ENCODE peak calls at places on chromosomes 11 and 22, in six cellular contexts. One of them, this sample, is unnamed.
A peak's percentile ranks its signal among the peaks of the same experiment; 100 is the strongest.

GRCh38 chr11:115924744-115925567 is 420.7 kb upstream of the CADM1 start:
- DNase-seq in Caco-2: no peak
- DNase-seq in A673: no peak
- DNase-seq in neuronal stem cell: no peak
- DNase-seq in GM23248: no peak
- DNase-seq in PC-3: no peak
- DNase-seq in this sample: peak; percentile 26

GRCh38 chr11:46611526-46612304 is 5.3 kb downstream of the HARBI1 start:
- DNase-seq in Caco-2: no peak
- DNase-seq in A673: no peak
- DNase-seq in neuronal stem cell: no peak
- DNase-seq in GM23248: no peak
- DNase-seq in PC-3: no peak
- DNase-seq in this sample: no peak

GRCh38 chr22:25388866-25389540 is 169.6 kb downstream of the CRYBB2 start:
- DNase-seq in Caco-2: no peak
- DNase-seq in A673: no peak
- DNase-seq in neuronal stem cell: no peak
- DNase-seq in GM23248: no peak
- DNase-seq in PC-3: no peak
- DNase-seq in this sample: no peak

GRCh38 chr22:41290262-41291221 is 4.6 kb upstream of the RANGAP1 start:
- DNase-seq in Caco-2: peak; percentile 65
- DNase-seq in A673: peak; percentile 47
- DNase-seq in neuronal stem cell: peak; percentile 40
- DNase-seq in GM23248: peak; percentile 80
- DNase-seq in PC-3: peak; percentile 81
- DNase-seq in this sample: peak; percentile 89

GRCh38 chr11:43282607-43283440 is 29.0 kb upstream of the API5 start:
- DNase-seq in Caco-2: peak; percentile 46
- DNase-seq in A673: peak; percentile 84
- DNase-seq in neuronal stem cell: peak; percentile 51
- DNase-seq in GM23248: peak; percentile 52
- DNase-seq in PC-3: peak; percentile 53
- DNase-seq in this sample: peak; percentile 26

GRCh38 chr11:876550-876949 is 33.9 kb downstream of the TSPAN4 start:
- DNase-seq in Caco-2: no peak
- DNase-seq in A673: no peak
- DNase-seq in neuronal stem cell: no peak
- DNase-seq in GM23248: peak; percentile 44
- DNase-seq in PC-3: no peak
- DNase-seq in this sample: peak; percentile 49

GRCh38 chr11:7905961-7906429 is 25.1 kb downstream of the OR10A6 start:
- DNase-seq in Caco-2: peak; percentile 78
- DNase-seq in A673: no peak
- DNase-seq in neuronal stem cell: no peak
- DNase-seq in GM23248: peak; percentile 30
- DNase-seq in PC-3: peak; percentile 88
- DNase-seq in this sample: no peak

GRCh38 chr11:111720801-111721494 is 45.2 kb downstream of the PPP2R1B start:
- DNase-seq in Caco-2: no peak
- DNase-seq in A673: no peak
- DNase-seq in neuronal stem cell: no peak
- DNase-seq in GM23248: no peak
- DNase-seq in PC-3: no peak
- DNase-seq in this sample: no peak

GRCh38 chr11:61522881-61523280 is 14.3 kb downstream of the LRRC10B start:
- DNase-seq in Caco-2: no peak
- DNase-seq in A673: no peak
- DNase-seq in neuronal stem cell: no peak
- DNase-seq in GM23248: no peak
- DNase-seq in PC-3: no peak
- DNase-seq in this sample: no peak

GRCh38 chr22:24542641-24543040 is 12.3 kb downstream of the GUCD1 start:
- DNase-seq in Caco-2: no peak
- DNase-seq in A673: no peak
- DNase-seq in neuronal stem cell: no peak
- DNase-seq in GM23248: no peak
- DNase-seq in PC-3: no peak
- DNase-seq in this sample: no peak

GRCh38 chr22:20945578-20945934 is 21.5 kb upstream of the AIFM3 start:
- DNase-seq in Caco-2: no peak
- DNase-seq in A673: no peak
- DNase-seq in neuronal stem cell: no peak
- DNase-seq in GM23248: no peak
- DNase-seq in PC-3: no peak
- DNase-seq in this sample: no peak

GRCh38 chr11:3231851-3232744 is at the start of gene MRGPRE:
- DNase-seq in Caco-2: no peak
- DNase-seq in A673: no peak
- DNase-seq in neuronal stem cell: no peak
- DNase-seq in GM23248: peak; percentile 58
- DNase-seq in PC-3: no peak
- DNase-seq in this sample: no peak

GRCh38 chr11:45058344-45058743 is 88.1 kb upstream of the PRDM11 start:
- DNase-seq in Caco-2: no peak
- DNase-seq in A673: no peak
- DNase-seq in neuronal stem cell: no peak
- DNase-seq in GM23248: no peak
- DNase-seq in PC-3: no peak
- DNase-seq in this sample: no peak

GRCh38 chr11:119964136-119965025 is 173.5 kb downstream of the TRIM29 start:
- DNase-seq in Caco-2: peak; percentile 72
- DNase-seq in A673: no peak
- DNase-seq in neuronal stem cell: peak; percentile 62
- DNase-seq in GM23248: no peak
- DNase-seq in PC-3: no peak
- DNase-seq in this sample: no peak

GRCh38 chr22:48893288-48894063 is 934.2 kb downstream of the BRD1 start:
- DNase-seq in Caco-2: no peak
- DNase-seq in A673: no peak
- DNase-seq in neuronal stem cell: no peak
- DNase-seq in GM23248: no peak
- DNase-seq in PC-3: no peak
- DNase-seq in this sample: no peak

GRCh38 chr11:99020324-99021225 is at the start of gene CNTN5:
- DNase-seq in Caco-2: no peak
- DNase-seq in A673: peak; percentile 62
- DNase-seq in neuronal stem cell: peak; percentile 70
- DNase-seq in GM23248: peak; percentile 22
- DNase-seq in PC-3: peak; percentile 41
- DNase-seq in this sample: peak; percentile 69

GRCh38 chr11:79425463-79425862 is 15.4 kb downstream of the TENM4 start:
- DNase-seq in Caco-2: no peak
- DNase-seq in A673: no peak
- DNase-seq in neuronal stem cell: no peak
- DNase-seq in GM23248: no peak
- DNase-seq in PC-3: no peak
- DNase-seq in this sample: no peak

GRCh38 chr22:47113880-47114415 is 351.5 kb downstream of the TBC1D22A start:
- DNase-seq in Caco-2: peak; percentile 25
- DNase-seq in A673: no peak
- DNase-seq in neuronal stem cell: no peak
- DNase-seq in GM23248: no peak
- DNase-seq in PC-3: no peak
- DNase-seq in this sample: no peak

GRCh38 chr11:118339281-118340045 is 3.0 kb downstream of the CD3D start:
- DNase-seq in Caco-2: no peak
- DNase-seq in A673: no peak
- DNase-seq in neuronal stem cell: no peak
- DNase-seq in GM23248: no peak
- DNase-seq in PC-3: no peak
- DNase-seq in this sample: no peak

GRCh38 chr11:126415128-126415527 is 59.6 kb downstream of the ST3GAL4 start:
- DNase-seq in Caco-2: no peak
- DNase-seq in A673: no peak
- DNase-seq in neuronal stem cell: no peak
- DNase-seq in GM23248: peak; percentile 48
- DNase-seq in PC-3: no peak
- DNase-seq in this sample: peak; percentile 93

GRCh38 chr11:65915101-65915820 is 3.6 kb downstream of the C11orf68 start:
- DNase-seq in Caco-2: no peak
- DNase-seq in A673: no peak
- DNase-seq in neuronal stem cell: no peak
- DNase-seq in GM23248: peak; percentile 55
- DNase-seq in PC-3: no peak
- DNase-seq in this sample: peak; percentile 72

GRCh38 chr22:27543460-27543859 is 258.1 kb downstream of the MN1 start:
- DNase-seq in Caco-2: no peak
- DNase-seq in A673: no peak
- DNase-seq in neuronal stem cell: no peak
- DNase-seq in GM23248: no peak
- DNase-seq in PC-3: no peak
- DNase-seq in this sample: no peak

GRCh38 chr22:27542602-27543001 is 259.0 kb downstream of the MN1 start:
- DNase-seq in Caco-2: no peak
- DNase-seq in A673: no peak
- DNase-seq in neuronal stem cell: no peak
- DNase-seq in GM23248: no peak
- DNase-seq in PC-3: no peak
- DNase-seq in this sample: no peak

GRCh38 chr22:27541831-27542230 is 259.7 kb downstream of the MN1 start:
- DNase-seq in Caco-2: no peak
- DNase-seq in A673: no peak
- DNase-seq in neuronal stem cell: no peak
- DNase-seq in GM23248: no peak
- DNase-seq in PC-3: no peak
- DNase-seq in this sample: no peak

GRCh38 chr22:27537481-27537891 is 264.1 kb downstream of the MN1 start:
- DNase-seq in Caco-2: no peak
- DNase-seq in A673: peak; percentile 15
- DNase-seq in neuronal stem cell: no peak
- DNase-seq in GM23248: peak; percentile 9
- DNase-seq in PC-3: no peak
- DNase-seq in this sample: no peak

GRCh38 chr22:27540247-27540646 is 261.3 kb downstream of the MN1 start:
- DNase-seq in Caco-2: no peak
- DNase-seq in A673: no peak
- DNase-seq in neuronal stem cell: no peak
- DNase-seq in GM23248: no peak
- DNase-seq in PC-3: no peak
- DNase-seq in this sample: no peak
- H3K27me3 ChIP-seq in Caco-2: no peaks in the 10 kb centered on the region
- H3K27me3 ChIP-seq in A673: no peaks in the 10 kb centered on the region
- H3K27me3 ChIP-seq in neuronal stem cell: no peaks in the 10 kb centered on the region
- H3K27me3 ChIP-seq in GM23248: no peaks in the 10 kb centered on the region
- H3K27me3 ChIP-seq in PC-3: no peaks in the 10 kb centered on the region
- H3K27me3 ChIP-seq in this sample: no peaks in the 10 kb centered on the region

DNA sequence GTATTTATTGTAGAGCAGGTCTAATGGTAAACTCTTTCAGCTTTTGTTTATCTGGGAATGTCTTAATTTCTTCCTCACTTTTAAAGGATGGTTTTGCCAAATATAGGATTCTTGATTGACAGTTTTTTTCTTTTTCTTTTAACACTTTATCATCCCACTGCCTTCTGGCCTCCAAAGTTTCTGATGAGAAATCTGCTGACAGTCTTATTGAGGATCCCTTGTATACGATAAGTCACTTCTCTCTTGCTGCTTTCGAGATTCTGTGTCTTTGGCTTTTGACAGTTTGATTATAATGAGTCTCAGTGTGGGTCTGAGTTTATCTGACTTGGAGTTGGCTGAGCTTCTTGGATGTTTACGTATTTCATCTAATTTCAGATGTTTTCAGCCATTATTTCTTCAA is 6.7 kb upstream of the TSKU start:
- DNase-seq in Caco-2: no peak
- DNase-seq in A673: no peak
- DNase-seq in neuronal stem cell: no peak
- DNase-seq in GM23248: no peak
- DNase-seq in PC-3: no peak
- DNase-seq in this sample: no peak
- H3K9me3 ChIP-seq in Caco-2: peaks cover 16% of the 10 kb centered on the region
- H3K9me3 ChIP-seq in A673: peaks cover 25% of the 10 kb centered on the region
- H3K9me3 ChIP-seq in neuronal stem cell: peaks cover 2% of the 10 kb centered on the region
- H3K9me3 ChIP-seq in GM23248: no peaks in the 10 kb centered on the region
- H3K9me3 ChIP-seq in PC-3: peaks cover 13% of the 10 kb centered on the region
- H3K9me3 ChIP-seq in this sample: peaks cover 28% of the 10 kb centered on the region

DNA sequence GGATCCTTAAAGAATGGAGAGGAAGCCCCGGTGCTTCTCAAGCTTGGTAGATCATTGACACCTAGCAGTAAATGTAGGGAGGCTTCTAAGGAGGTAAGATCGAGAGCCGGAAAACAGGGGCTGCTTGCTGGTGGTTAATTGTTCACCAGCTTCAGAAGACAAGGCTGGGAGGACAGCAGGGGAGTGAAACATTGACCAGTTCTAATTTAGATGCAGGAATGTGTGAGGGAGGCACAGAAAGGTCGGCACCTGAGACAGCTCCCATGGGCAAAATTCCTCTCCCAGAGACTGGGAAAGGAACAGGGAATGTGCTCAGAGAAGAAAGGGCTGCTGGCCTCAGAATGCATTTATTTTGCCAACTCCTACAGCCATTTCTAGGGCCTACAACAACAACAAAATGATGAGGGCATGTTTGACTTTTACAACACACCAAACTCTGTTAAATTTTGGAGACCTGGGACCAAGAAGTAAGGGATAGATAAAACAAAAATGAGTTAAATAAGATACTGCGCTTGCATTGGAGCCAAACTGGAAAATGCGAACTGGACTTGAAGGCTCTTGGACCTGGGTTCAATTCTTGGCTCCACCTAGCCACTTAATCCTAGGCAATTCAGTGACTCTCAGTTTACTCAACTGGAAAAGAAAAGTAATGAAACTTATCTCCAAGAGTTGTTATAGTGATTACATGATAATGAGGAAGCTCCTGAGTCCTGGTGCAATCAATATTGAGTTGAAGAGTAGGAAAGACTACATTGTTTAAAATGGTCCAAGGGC is 31.0 kb downstream of the FZD4 start:
- DNase-seq in Caco-2: peak; percentile 95
- DNase-seq in A673: peak; percentile 61
- DNase-seq in neuronal stem cell: peak; percentile 51
- DNase-seq in GM23248: no peak
- DNase-seq in PC-3: no peak
- DNase-seq in this sample: no peak
- H3K4me3 ChIP-seq in Caco-2: no peak overlapping the region
- H3K4me3 ChIP-seq in A673: peak overlapping the region; percentile 9
- H3K4me3 ChIP-seq in neuronal stem cell: no peak overlapping the region
- H3K4me3 ChIP-seq in GM23248: no peak overlapping the region
- H3K4me3 ChIP-seq in PC-3: no peak overlapping the region
- H3K4me3 ChIP-seq in this sample: no peak overlapping the region

GRCh38 chr22:36846949-36847348 is 13.9 kb upstream of the NCF4 start:
- DNase-seq in Caco-2: no peak
- DNase-seq in A673: no peak
- DNase-seq in neuronal stem cell: no peak
- DNase-seq in GM23248: no peak
- DNase-seq in PC-3: no peak
- DNase-seq in this sample: no peak
- H3K27me3 ChIP-seq in Caco-2: no peaks in the 10 kb centered on the region
- H3K27me3 ChIP-seq in A673: peaks cover 9% of the 10 kb centered on the region
- H3K27me3 ChIP-seq in neuronal stem cell: peaks cover 26% of the 10 kb centered on the region
- H3K27me3 ChIP-seq in GM23248: peaks cover 78% of the 10 kb centered on the region
- H3K27me3 ChIP-seq in PC-3: peaks cover 15% of the 10 kb centered on the region
- H3K27me3 ChIP-seq in this sample: peaks cover 21% of the 10 kb centered on the region

This sample was measured in MG63.